ENCODE peak calls at places on chromosomes 1 and 21, in four cellular contexts. Z is K562, H is GM12878, M is SK-N-SH. E is an unnamed sample.

GRCh38 chr1:226646026-226646869 is 92.8 kb downstream of the ITPKB start:
- DNase-seq in H (no peak), Z (no peak), M (peak; percentile 55), E (no peak)

GRCh38 chr21:38234395-38235142 is 22.2 kb upstream of the KCNJ15 start:
- DNase-seq in H (no peak), M (no peak), Z (no peak), E (no peak)

GRCh38 chr1:203629509-203630082 is 3.0 kb downstream of the ATP2B4 start:
- DNase-seq in M (no peak), H (no peak), Z (peak; percentile 74), E (no peak)

GRCh38 chr1:101025283-101025679 is 303 bp downstream of the DPH5 start:
- DNase-seq in Z (peak; percentile 16), H (peak; percentile 23), M (peak; percentile 29), E (peak; percentile 13)

GRCh38 chr1:154906621-154907081 is 29.9 kb downstream of the PMVK start:
- DNase-seq in H (no peak), M (no peak), Z (no peak), E (peak; percentile 52)

GRCh38 chr1:31560394-31560793 is 15.9 kb upstream of the TINAGL1 start:
- DNase-seq in Z (no peak), M (no peak), H (no peak), E (peak; percentile 21)

GRCh38 chr1:154493276-154493675 is 8.7 kb upstream of the TDRD10 start:
- DNase-seq in H (no peak), Z (no peak), M (peak; percentile 42), E (no peak)

GRCh38 chr1:70459502-70460225 is 48.6 kb downstream of the CTH start:
- DNase-seq in Z (no peak), M (no peak), H (no peak), E (no peak)

GRCh38 chr1:94954292-94955220 is 27.6 kb upstream of the CNN3 start:
- DNase-seq in M (no peak), H (no peak), Z (no peak), E (no peak)

GRCh38 chr1:25117233-25117823 is 115.0 kb downstream of the SYF2 start:
- DNase-seq in H (no peak), M (no peak), Z (peak; percentile 64), E (peak; percentile 60)

GRCh38 chr1:117710710-117711109 is 104.9 kb downstream of the TENT5C start:
- DNase-seq in H (no peak), M (peak; percentile 27), Z (peak; percentile 51), E (no peak)

GRCh38 chr1:211345719-211346118 is 19.1 kb downstream of the TRAF5 start:
- DNase-seq in M (no peak), Z (no peak), H (no peak), E (no peak)

GRCh38 chr1:156281281-156282142 is 1.1 kb downstream of the SMG5 start:
- DNase-seq in H (no peak), Z (peak; percentile 67), M (peak; percentile 36), E (peak; percentile 35)

GRCh38 chr1:24193046-24193445 is 6.0 kb upstream of the IFNLR1 start:
- DNase-seq in H (no peak), Z (no peak), M (no peak), E (no peak)

GRCh38 chr1:41637367-41637766 is 152.9 kb upstream of the EDN2 start:
- DNase-seq in H (no peak), M (no peak), Z (no peak), E (no peak)

GRCh38 chr1:212432163-212432705 is 486 bp upstream of the NENF start:
- DNase-seq in M (no peak), Z (no peak), H (no peak), E (no peak)

GRCh38 chr21:46096997-46097825 is 701 bp upstream of the COL6A2 start:
- DNase-seq in H (no peak), M (no peak), Z (peak; percentile 10), E (no peak)
- TF ChIP-seq ZBTB33 in H (no peak), M (no peak), Z (no peak), E (no peak)

GRCh38 chr1:3518256-3518655 is 63.8 kb downstream of the ARHGEF16 start:
- DNase-seq in M (no peak), Z (peak; percentile 62), H (no peak), E (no peak)
- TF ChIP-seq FOXM1 in M (no peak), Z (no peak), H (no peak), E (no peak)

GRCh38 chr1:221397141-221397540 is 344.7 kb downstream of the DUSP10 start:
- DNase-seq in M (no peak), H (no peak), Z (no peak), E (no peak)

GRCh38 chr1:221394011-221394544 is 347.8 kb downstream of the DUSP10 start:
- DNase-seq in H (no peak), M (peak; percentile 4), Z (no peak), E (no peak)

GRCh38 chr1:221397606-221398005 is 344.3 kb downstream of the DUSP10 start:
- DNase-seq in M (no peak), H (no peak), Z (no peak), E (no peak)

GRCh38 chr1:221396526-221396925 is 345.4 kb downstream of the DUSP10 start:
- DNase-seq in H (no peak), Z (no peak), M (no peak), E (no peak)

GRCh38 chr1:221392453-221392852 is 349.4 kb downstream of the DUSP10 start:
- DNase-seq in M (no peak), Z (no peak), H (no peak), E (no peak)
- TF ChIP-seq ZBTB33 in M (no peak), Z (no peak), H (no peak), E (no peak)

GRCh38 chr1:90761781-90762589 is 44.9 kb upstream of the BARHL2 start:
- DNase-seq in Z (no peak), M (no peak), H (no peak), E (no peak)
- TF ChIP-seq FOXM1 in Z (no peak), M (no peak), H (no peak), E (no peak)

E was measured in HepG2.